ENCODE peak calls at places on chromosomes 1 and 21, in five cellular contexts. X, H, B, F and Q are unnamed samples.
A peak's percentile ranks its signal among the peaks of the same experiment; 100 is the strongest.

GRCh38 chr1:43008425-43009108 is 49.9 kb upstream of the SLC2A1 start:
- DNase-seq in X (no peak), H (no peak), B (no peak), F (no peak), Q (no peak)

GRCh38 chr1:242139437-242139836 is 140.5 kb upstream of the MAP1LC3C start:
- DNase-seq in X (no peak), H (no peak), B (no peak), F (no peak), Q (no peak)

GRCh38 chr1:215466361-215466760 is 100.7 kb upstream of the KCTD3 start:
- DNase-seq in X (no peak), H (no peak), B (no peak), F (no peak), Q (no peak)

GRCh38 chr1:61202854-61203603 is 120.7 kb downstream of the NFIA start:
- DNase-seq in X (no peak), H (peak; percentile 54), B (no peak), F (no peak), Q (no peak)

GRCh38 chr1:33152685-33153432 is 29.0 kb downstream of the TRIM62 start:
- DNase-seq in X (peak; percentile 95), H (peak; percentile 94), B (no peak), F (no peak), Q (peak; percentile 22)

GRCh38 chr1:109559995-109560394 is 11.6 kb downstream of the GNAI3 start:
- DNase-seq in X (no peak), H (no peak), B (no peak), F (no peak), Q (no peak)

GRCh38 chr1:206469411-206469932 is 804 bp upstream of the IKBKE start:
- DNase-seq in X (no peak), H (no peak), B (no peak), F (peak; percentile 61), Q (peak; percentile 59)

GRCh38 chr1:159122005-159122621 is 45.5 kb upstream of the AIM2 start:
- DNase-seq in X (no peak), H (no peak), B (no peak), F (peak; percentile 13), Q (no peak)

GRCh38 chr21:29007135-29007534 is 12.0 kb downstream of the RWDD2B start:
- DNase-seq in X (no peak), H (no peak), B (no peak), F (no peak), Q (no peak)

GRCh38 chr1:41394918-41395598 is 33.8 kb downstream of the FOXO6 start:
- DNase-seq in X (no peak), H (peak; percentile 22), B (no peak), F (no peak), Q (no peak)

GRCh38 chr1:4655674-4656532 is 1.5 kb downstream of the AJAP1 start:
- DNase-seq in X (no peak), H (no peak), B (peak; percentile 39), F (peak; percentile 29), Q (no peak)

GRCh38 chr1:32753532-32754281 is 51.1 kb upstream of the SYNC start:
- DNase-seq in X (no peak), H (no peak), B (peak; percentile 88), F (peak; percentile 65), Q (peak; percentile 47)

GRCh38 chr1:57898531-57898930 is 474.7 kb upstream of the DAB1 start:
- DNase-seq in X (peak; percentile 53), H (no peak), B (no peak), F (no peak), Q (no peak)

GRCh38 chr1:108962681-108963051 is 618 bp downstream of the CLCC1 start:
- DNase-seq in X (no peak), H (no peak), B (no peak), F (peak; percentile 61), Q (peak; percentile 54)

GRCh38 chr21:45154511-45155508 is 80.4 kb downstream of the ADARB1 start:
- DNase-seq in X (no peak), H (no peak), B (no peak), F (peak; percentile 37), Q (peak; percentile 55)

GRCh38 chr21:32719085-32719484 is 8.7 kb downstream of the SYNJ1 start:
- DNase-seq in X (no peak), H (no peak), B (no peak), F (no peak), Q (no peak)

GRCh38 chr1:209831615-209832014 is 3.8 kb downstream of the UTP25 start:
- DNase-seq in X (no peak), H (no peak), B (no peak), F (no peak), Q (no peak)

GRCh38 chr1:111624382-111624781 is 4.8 kb downstream of the RAP1A start:
- DNase-seq in X (no peak), H (no peak), B (no peak), F (no peak), Q (no peak)

GRCh38 chr1:32470991-32471694 is 6.3 kb downstream of the ZBTB8B start:
- DNase-seq in X (no peak), H (no peak), B (no peak), F (peak; percentile 10), Q (no peak)

GRCh38 chr1:147630447-147630846 is 39.9 kb downstream of the ACP6 start:
- DNase-seq in X (no peak), H (no peak), B (no peak), F (no peak), Q (no peak)

GRCh38 chr1:100469578-100469977 is 68.4 kb upstream of the GPR88 start:
- DNase-seq in X (no peak), H (no peak), B (no peak), F (no peak), Q (no peak)

GRCh38 chr1:206040328-206040727 is 12.6 kb upstream of the RHEX start:
- DNase-seq in X (no peak), H (no peak), B (no peak), F (no peak), Q (no peak)

GRCh38 chr1:8121261-8122159 is 95.4 kb upstream of the ERRFI1 start:
- DNase-seq in X (no peak), H (no peak), B (no peak), F (no peak), Q (no peak)

GRCh38 chr1:245648749-245649517 is 494.1 kb downstream of the KIF26B start:
- DNase-seq in X (no peak), H (no peak), B (no peak), F (peak; percentile 30), Q (no peak)

GRCh38 chr1:108190001-108190634 is 10.0 kb downstream of the SLC25A24 start:
- DNase-seq in X (no peak), H (no peak), B (no peak), F (no peak), Q (no peak)

GRCh38 chr1:225882008-225882698 is at the start of gene TMEM63A:
- DNase-seq in X (no peak), H (no peak), B (peak; percentile 78), F (peak; percentile 92), Q (peak; percentile 93)

GRCh38 chr1:234188454-234188792 is 184.8 kb upstream of the COA6 start:
- DNase-seq in X (peak; percentile 12), H (no peak), B (no peak), F (peak; percentile 34), Q (peak; percentile 41)

GRCh38 chr1:11802973-11803885 is 2.5 kb downstream of the MTHFR start:
- DNase-seq in X (peak; percentile 60), H (peak; percentile 82), B (peak; percentile 72), F (peak; percentile 83), Q (peak; percentile 91)

GRCh38 chr1:218380125-218380977 is 35.2 kb downstream of the TGFB2 start:
- DNase-seq in X (no peak), H (no peak), B (peak; percentile 32), F (no peak), Q (no peak)